ENCODE peak calls at places on chromosome 2, in seven cellular contexts. One of them, this sample, is unnamed.

GRCh38 chr2:206802654-206803514 is 37.5 kb downstream of the FASTKD2 start:
- DNase-seq in HCT116: no peak
- DNase-seq in GM12878: no peak
- DNase-seq in H1: peak
- DNase-seq in K562: no peak
- DNase-seq in HepG2: no peak
- DNase-seq in SK-N-SH: no peak
- DNase-seq in this sample: no peak

GRCh38 chr2:203802277-203803045 is 65.1 kb upstream of the CTLA4 start:
- DNase-seq in HCT116: no peak
- DNase-seq in GM12878: no peak
- DNase-seq in H1: no peak
- DNase-seq in K562: no peak
- DNase-seq in HepG2: no peak
- DNase-seq in SK-N-SH: no peak
- DNase-seq in this sample: no peak

GRCh38 chr2:96203130-96204028 is 5.2 kb downstream of the STARD7 start:
- DNase-seq in HCT116: no peak
- DNase-seq in GM12878: no peak
- DNase-seq in H1: no peak
- DNase-seq in K562: no peak
- DNase-seq in HepG2: no peak
- DNase-seq in SK-N-SH: no peak
- DNase-seq in this sample: no peak

GRCh38 chr2:128473175-128474013 is 154.7 kb upstream of the HS6ST1 start:
- DNase-seq in HCT116: no peak
- DNase-seq in GM12878: peak
- DNase-seq in H1: peak
- DNase-seq in K562: peak
- DNase-seq in HepG2: no peak
- DNase-seq in SK-N-SH: no peak
- DNase-seq in this sample: peak

GRCh38 chr2:240999001-240999791 is 778 bp downstream of the SNED1 start:
- DNase-seq in HCT116: no peak
- DNase-seq in GM12878: no peak
- DNase-seq in H1: peak
- DNase-seq in K562: no peak
- DNase-seq in HepG2: no peak
- DNase-seq in SK-N-SH: peak
- DNase-seq in this sample: no peak

GRCh38 chr2:119252186-119253113 is 28.8 kb downstream of the STEAP3 start:
- DNase-seq in HCT116: peak
- DNase-seq in GM12878: no peak
- DNase-seq in H1: no peak
- DNase-seq in K562: no peak
- DNase-seq in HepG2: no peak
- DNase-seq in SK-N-SH: no peak
- DNase-seq in this sample: no peak

GRCh38 chr2:7037340-7038333 is 120.4 kb downstream of the RNF144A start:
- DNase-seq in HCT116: peak
- DNase-seq in GM12878: no peak
- DNase-seq in H1: peak
- DNase-seq in K562: peak
- DNase-seq in HepG2: peak
- DNase-seq in SK-N-SH: peak
- DNase-seq in this sample: peak

GRCh38 chr2:23525137-23525765 is 140.3 kb downstream of the KLHL29 start:
- DNase-seq in HCT116: no peak
- DNase-seq in GM12878: no peak
- DNase-seq in H1: no peak
- DNase-seq in K562: no peak
- DNase-seq in HepG2: no peak
- DNase-seq in SK-N-SH: no peak
- DNase-seq in this sample: no peak

GRCh38 chr2:64260817-64261216 is 116.6 kb upstream of the PELI1 start:
- DNase-seq in HCT116: no peak
- DNase-seq in GM12878: peak
- DNase-seq in H1: no peak
- DNase-seq in K562: peak
- DNase-seq in HepG2: no peak
- DNase-seq in SK-N-SH: no peak
- DNase-seq in this sample: no peak

GRCh38 chr2:15844099-15844801 is 96.1 kb upstream of the MYCN start:
- DNase-seq in HCT116: no peak
- DNase-seq in GM12878: no peak
- DNase-seq in H1: no peak
- DNase-seq in K562: peak
- DNase-seq in HepG2: no peak
- DNase-seq in SK-N-SH: peak
- DNase-seq in this sample: no peak

GRCh38 chr2:71665168-71666093 is 212.1 kb downstream of the DYSF start:
- DNase-seq in HCT116: no peak
- DNase-seq in GM12878: no peak
- DNase-seq in H1: no peak
- DNase-seq in K562: no peak
- DNase-seq in HepG2: no peak
- DNase-seq in SK-N-SH: no peak
- DNase-seq in this sample: no peak

GRCh38 chr2:64620661-64621060 is 33.1 kb downstream of the SERTAD2 start:
- DNase-seq in HCT116: no peak
- DNase-seq in GM12878: no peak
- DNase-seq in H1: no peak
- DNase-seq in K562: no peak
- DNase-seq in HepG2: no peak
- DNase-seq in SK-N-SH: no peak
- DNase-seq in this sample: no peak

GRCh38 chr2:196927318-196928225 is 1.1 kb upstream of the PGAP1 start:
- DNase-seq in HCT116: no peak
- DNase-seq in GM12878: no peak
- DNase-seq in H1: no peak
- DNase-seq in K562: peak
- DNase-seq in HepG2: peak
- DNase-seq in SK-N-SH: no peak
- DNase-seq in this sample: no peak

GRCh38 chr2:64345998-64346397 is 108.0 kb upstream of the LGALSL start:
- DNase-seq in HCT116: no peak
- DNase-seq in GM12878: no peak
- DNase-seq in H1: no peak
- DNase-seq in K562: no peak
- DNase-seq in HepG2: no peak
- DNase-seq in SK-N-SH: no peak
- DNase-seq in this sample: no peak

GRCh38 chr2:104758199-104758620 is 95.7 kb upstream of the POU3F3 start:
- DNase-seq in HCT116: no peak
- DNase-seq in GM12878: no peak
- DNase-seq in H1: peak
- DNase-seq in K562: no peak
- DNase-seq in HepG2: no peak
- DNase-seq in SK-N-SH: no peak
- DNase-seq in this sample: no peak

GRCh38 chr2:70005752-70006446 is 44.5 kb upstream of the ASPRV1 start:
- DNase-seq in HCT116: no peak
- DNase-seq in GM12878: no peak
- DNase-seq in H1: peak
- DNase-seq in K562: peak
- DNase-seq in HepG2: no peak
- DNase-seq in SK-N-SH: no peak
- DNase-seq in this sample: no peak

GRCh38 chr2:107136749-107137148 is 250.8 kb upstream of the ST6GAL2 start:
- DNase-seq in HCT116: no peak
- DNase-seq in GM12878: no peak
- DNase-seq in H1: no peak
- DNase-seq in K562: no peak
- DNase-seq in HepG2: no peak
- DNase-seq in SK-N-SH: no peak
- DNase-seq in this sample: no peak

GRCh38 chr2:24739355-24740025 is 53.7 kb downstream of the PTRHD1 start:
- DNase-seq in HCT116: no peak
- DNase-seq in GM12878: no peak
- DNase-seq in H1: no peak
- DNase-seq in K562: no peak
- DNase-seq in HepG2: no peak
- DNase-seq in SK-N-SH: no peak
- DNase-seq in this sample: no peak

GRCh38 chr2:167844714-167845530 is 402.5 kb downstream of the STK39 start:
- DNase-seq in HCT116: peak
- DNase-seq in GM12878: no peak
- DNase-seq in H1: peak
- DNase-seq in K562: peak
- DNase-seq in HepG2: peak
- DNase-seq in SK-N-SH: no peak
- DNase-seq in this sample: peak

GRCh38 chr2:200786423-200786822 is 25.3 kb upstream of the BZW1 start:
- DNase-seq in HCT116: no peak
- DNase-seq in GM12878: no peak
- DNase-seq in H1: no peak
- DNase-seq in K562: no peak
- DNase-seq in HepG2: peak
- DNase-seq in SK-N-SH: no peak
- DNase-seq in this sample: no peak

GRCh38 chr2:120470041-120470716 is 124.2 kb downstream of the INHBB start:
- DNase-seq in HCT116: no peak
- DNase-seq in GM12878: no peak
- DNase-seq in H1: no peak
- DNase-seq in K562: no peak
- DNase-seq in HepG2: peak
- DNase-seq in SK-N-SH: no peak
- DNase-seq in this sample: peak

GRCh38 chr2:118865106-118865505 is 17.7 kb upstream of the EN1 start:
- DNase-seq in HCT116: peak
- DNase-seq in GM12878: peak
- DNase-seq in H1: peak
- DNase-seq in K562: peak
- DNase-seq in HepG2: peak
- DNase-seq in SK-N-SH: peak
- DNase-seq in this sample: no peak

GRCh38 chr2:66301073-66301766 is 133.7 kb upstream of the MEIS1 start:
- DNase-seq in HCT116: no peak
- DNase-seq in GM12878: no peak
- DNase-seq in H1: no peak
- DNase-seq in K562: no peak
- DNase-seq in HepG2: no peak
- DNase-seq in SK-N-SH: no peak
- DNase-seq in this sample: no peak

GRCh38 chr2:121429119-121429903 is 101.4 kb upstream of the RNU4ATAC start:
- DNase-seq in HCT116: no peak
- DNase-seq in GM12878: no peak
- DNase-seq in H1: no peak
- DNase-seq in K562: no peak
- DNase-seq in HepG2: no peak
- DNase-seq in SK-N-SH: no peak
- DNase-seq in this sample: no peak

GRCh38 chr2:54531558-54531957 is 75.4 kb downstream of the SPTBN1 start:
- DNase-seq in HCT116: peak
- DNase-seq in GM12878: no peak
- DNase-seq in H1: no peak
- DNase-seq in K562: no peak
- DNase-seq in HepG2: no peak
- DNase-seq in SK-N-SH: no peak
- DNase-seq in this sample: no peak

GRCh38 chr2:99127999-99128398 is 13.5 kb upstream of the C2orf15 start:
- DNase-seq in HCT116: no peak
- DNase-seq in GM12878: no peak
- DNase-seq in H1: no peak
- DNase-seq in K562: no peak
- DNase-seq in HepG2: no peak
- DNase-seq in SK-N-SH: no peak
- DNase-seq in this sample: no peak
- TF ChIP-seq JUND in HCT116: no peak
- TF ChIP-seq JUND in GM12878: no peak
- TF ChIP-seq JUND in H1: no peak
- TF ChIP-seq JUND in K562: no peak
- TF ChIP-seq JUND in HepG2: no peak
- TF ChIP-seq JUND in SK-N-SH: no peak
- TF ChIP-seq JUND in this sample: no peak

DNA sequence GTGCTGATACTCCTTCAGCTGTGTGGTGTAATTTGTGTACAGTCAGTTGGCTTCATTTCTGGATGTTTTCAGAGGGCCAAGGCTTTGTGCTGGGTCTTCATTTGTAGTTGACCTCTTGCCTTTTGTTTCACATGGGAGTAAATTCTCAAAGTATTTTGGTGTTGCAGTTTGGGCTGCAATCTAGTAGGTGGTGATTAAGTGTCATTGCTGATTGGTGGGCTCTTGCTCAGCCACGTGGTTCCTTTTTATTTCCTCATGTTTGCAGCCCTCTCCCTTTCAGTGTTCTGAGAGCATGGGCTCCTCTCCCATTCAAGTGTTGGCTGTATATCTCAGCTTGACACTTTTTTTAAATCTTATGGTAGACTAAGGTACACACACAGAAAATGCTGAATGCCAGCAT is 96.8 kb downstream of the SNTG2 start:
- DNase-seq in HCT116: no peak
- DNase-seq in GM12878: no peak
- DNase-seq in H1: no peak
- DNase-seq in K562: no peak
- DNase-seq in HepG2: peak
- DNase-seq in SK-N-SH: no peak
- DNase-seq in this sample: no peak
- TF ChIP-seq JUND in HCT116: no peak
- TF ChIP-seq JUND in GM12878: no peak
- TF ChIP-seq JUND in H1: no peak
- TF ChIP-seq JUND in K562: no peak
- TF ChIP-seq JUND in HepG2: no peak
- TF ChIP-seq JUND in SK-N-SH: no peak
- TF ChIP-seq JUND in this sample: no peak

GRCh38 chr2:18987592-18988073 is 370.8 kb downstream of the OSR1 start:
- DNase-seq in HCT116: peak
- DNase-seq in GM12878: no peak
- DNase-seq in H1: no peak
- DNase-seq in K562: peak
- DNase-seq in HepG2: peak
- DNase-seq in SK-N-SH: no peak
- DNase-seq in this sample: peak
- TF ChIP-seq JUND in HCT116: peak
- TF ChIP-seq JUND in GM12878: no peak
- TF ChIP-seq JUND in H1: no peak
- TF ChIP-seq JUND in K562: no peak
- TF ChIP-seq JUND in HepG2: no peak
- TF ChIP-seq JUND in SK-N-SH: peak
- TF ChIP-seq JUND in this sample: no peak

DNA sequence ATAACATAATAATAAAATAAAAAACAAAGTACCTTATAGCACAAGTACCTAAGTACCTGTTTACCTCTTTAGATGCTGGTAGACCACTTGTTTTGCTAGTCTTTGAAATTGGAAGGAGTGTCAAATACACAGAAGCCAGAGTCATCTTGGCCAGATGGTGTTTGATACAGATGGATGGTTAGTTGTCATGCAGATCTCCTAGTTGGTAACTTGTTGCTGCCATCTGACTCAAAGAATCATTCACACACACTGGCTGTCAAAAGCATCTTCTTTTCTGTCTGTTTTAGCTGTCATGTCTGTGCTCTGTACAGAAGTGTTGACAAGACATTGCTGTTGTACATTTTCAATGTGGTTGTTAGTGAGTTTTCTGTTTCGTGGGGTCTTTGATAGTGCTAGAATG is 39.7 kb downstream of the TANK start:
- DNase-seq in HCT116: no peak
- DNase-seq in GM12878: no peak
- DNase-seq in H1: no peak
- DNase-seq in K562: no peak
- DNase-seq in HepG2: no peak
- DNase-seq in SK-N-SH: no peak
- DNase-seq in this sample: no peak
- TF ChIP-seq JUND in HCT116: no peak
- TF ChIP-seq JUND in GM12878: no peak
- TF ChIP-seq JUND in H1: no peak
- TF ChIP-seq JUND in K562: no peak
- TF ChIP-seq JUND in HepG2: no peak
- TF ChIP-seq JUND in SK-N-SH: no peak
- TF ChIP-seq JUND in this sample: no peak

GRCh38 chr2:160735696-160736095 is 242.1 kb upstream of the RBMS1 start:
- DNase-seq in HCT116: no peak
- DNase-seq in GM12878: no peak
- DNase-seq in H1: no peak
- DNase-seq in K562: no peak
- DNase-seq in HepG2: no peak
- DNase-seq in SK-N-SH: no peak
- DNase-seq in this sample: no peak
- TF ChIP-seq JUND in HCT116: no peak
- TF ChIP-seq JUND in GM12878: no peak
- TF ChIP-seq JUND in H1: no peak
- TF ChIP-seq JUND in K562: no peak
- TF ChIP-seq JUND in HepG2: no peak
- TF ChIP-seq JUND in SK-N-SH: no peak
- TF ChIP-seq JUND in this sample: no peak

This sample was measured in T47D.